ENCODE peak calls at places on chromosomes 12 and 14, in eight cellular contexts. One of them, this sample, is unnamed.

GRCh38 chr14:92472860-92473259 is 40.7 kb upstream of the RIN3 start:
- DNase-seq in small intestine: no peak
- DNase-seq in CD8-positive, alpha-beta memory T cell: no peak
- DNase-seq in NT2/D1: no peak
- DNase-seq in tibial artery: no peak
- DNase-seq in Peyer's patch: no peak
- DNase-seq in neural progenitor cell: no peak
- DNase-seq in GM06990: no peak
- DNase-seq in this sample: no peak

GRCh38 chr14:89418976-89419375 is 1.9 kb upstream of the FOXN3 start:
- DNase-seq in small intestine: no peak
- DNase-seq in CD8-positive, alpha-beta memory T cell: no peak
- DNase-seq in NT2/D1: no peak
- DNase-seq in tibial artery: no peak
- DNase-seq in Peyer's patch: no peak
- DNase-seq in neural progenitor cell: no peak
- DNase-seq in GM06990: no peak
- DNase-seq in this sample: no peak

GRCh38 chr14:104735830-104736642 is 12.0 kb downstream of the ADSS1 start:
- DNase-seq in small intestine: no peak
- DNase-seq in CD8-positive, alpha-beta memory T cell: no peak
- DNase-seq in NT2/D1: no peak
- DNase-seq in tibial artery: peak; percentile 97
- DNase-seq in Peyer's patch: peak; percentile 73
- DNase-seq in neural progenitor cell: no peak
- DNase-seq in GM06990: no peak
- DNase-seq in this sample: no peak

GRCh38 chr12:3214508-3215365 is 137.6 kb downstream of the TSPAN9 start:
- DNase-seq in small intestine: no peak
- DNase-seq in CD8-positive, alpha-beta memory T cell: no peak
- DNase-seq in NT2/D1: peak; percentile 91
- DNase-seq in tibial artery: no peak
- DNase-seq in Peyer's patch: no peak
- DNase-seq in neural progenitor cell: peak; percentile 85
- DNase-seq in GM06990: no peak
- DNase-seq in this sample: no peak

GRCh38 chr12:57816855-57817151 is 1.7 kb downstream of the AVIL start:
- DNase-seq in small intestine: peak; percentile 19
- DNase-seq in CD8-positive, alpha-beta memory T cell: no peak
- DNase-seq in NT2/D1: no peak
- DNase-seq in tibial artery: peak; percentile 66
- DNase-seq in Peyer's patch: no peak
- DNase-seq in neural progenitor cell: no peak
- DNase-seq in GM06990: no peak
- DNase-seq in this sample: no peak

GRCh38 chr12:51320695-51321320 is 3.2 kb downstream of the BIN2 start:
- DNase-seq in small intestine: no peak
- DNase-seq in CD8-positive, alpha-beta memory T cell: no peak
- DNase-seq in NT2/D1: peak; percentile 85
- DNase-seq in tibial artery: no peak
- DNase-seq in Peyer's patch: peak; percentile 55
- DNase-seq in neural progenitor cell: peak; percentile 86
- DNase-seq in GM06990: peak; percentile 48
- DNase-seq in this sample: no peak

GRCh38 chr12:34350092-34351041 is 328.1 kb downstream of the ALG10 start:
- DNase-seq in small intestine: no peak
- DNase-seq in CD8-positive, alpha-beta memory T cell: no peak
- DNase-seq in NT2/D1: no peak
- DNase-seq in tibial artery: no peak
- DNase-seq in Peyer's patch: no peak
- DNase-seq in neural progenitor cell: no peak
- DNase-seq in GM06990: no peak
- DNase-seq in this sample: no peak

GRCh38 chr14:100824156-100824555 is 1.8 kb upstream of the MEG3 start:
- DNase-seq in small intestine: no peak
- DNase-seq in CD8-positive, alpha-beta memory T cell: no peak
- DNase-seq in NT2/D1: no peak
- DNase-seq in tibial artery: peak; percentile 36
- DNase-seq in Peyer's patch: peak; percentile 51
- DNase-seq in neural progenitor cell: peak; percentile 11
- DNase-seq in GM06990: no peak
- DNase-seq in this sample: no peak

GRCh38 chr12:50249464-50250229 is 33.7 kb downstream of the LIMA1 start:
- DNase-seq in small intestine: peak; percentile 88
- DNase-seq in CD8-positive, alpha-beta memory T cell: no peak
- DNase-seq in NT2/D1: no peak
- DNase-seq in tibial artery: no peak
- DNase-seq in Peyer's patch: no peak
- DNase-seq in neural progenitor cell: no peak
- DNase-seq in GM06990: no peak
- DNase-seq in this sample: no peak

GRCh38 chr12:53989227-53990113 is 4.5 kb downstream of the HOXC10 start:
- DNase-seq in small intestine: peak; percentile 56
- DNase-seq in CD8-positive, alpha-beta memory T cell: no peak
- DNase-seq in NT2/D1: no peak
- DNase-seq in tibial artery: no peak
- DNase-seq in Peyer's patch: no peak
- DNase-seq in neural progenitor cell: peak; percentile 71
- DNase-seq in GM06990: peak; percentile 50
- DNase-seq in this sample: peak; percentile 74

GRCh38 chr12:128654462-128654861 is 169.3 kb downstream of the SLC15A4 start:
- DNase-seq in small intestine: no peak
- DNase-seq in CD8-positive, alpha-beta memory T cell: no peak
- DNase-seq in NT2/D1: no peak
- DNase-seq in tibial artery: no peak
- DNase-seq in Peyer's patch: no peak
- DNase-seq in neural progenitor cell: no peak
- DNase-seq in GM06990: no peak
- DNase-seq in this sample: no peak

GRCh38 chr14:30985796-30986195 is 39.7 kb upstream of the AP4S1 start:
- DNase-seq in small intestine: no peak
- DNase-seq in CD8-positive, alpha-beta memory T cell: no peak
- DNase-seq in NT2/D1: no peak
- DNase-seq in tibial artery: no peak
- DNase-seq in Peyer's patch: no peak
- DNase-seq in neural progenitor cell: no peak
- DNase-seq in GM06990: no peak
- DNase-seq in this sample: no peak

GRCh38 chr14:24845851-24846250 is 204.1 kb downstream of the STXBP6 start:
- DNase-seq in small intestine: no peak
- DNase-seq in CD8-positive, alpha-beta memory T cell: no peak
- DNase-seq in NT2/D1: no peak
- DNase-seq in tibial artery: no peak
- DNase-seq in Peyer's patch: no peak
- DNase-seq in neural progenitor cell: no peak
- DNase-seq in GM06990: no peak
- DNase-seq in this sample: no peak

GRCh38 chr12:57744194-57744776 is 554 bp upstream of the TSPAN31 start:
- DNase-seq in small intestine: no peak
- DNase-seq in CD8-positive, alpha-beta memory T cell: peak; percentile 86
- DNase-seq in NT2/D1: no peak
- DNase-seq in tibial artery: peak; percentile 66
- DNase-seq in Peyer's patch: peak; percentile 85
- DNase-seq in neural progenitor cell: no peak
- DNase-seq in GM06990: no peak
- DNase-seq in this sample: no peak

GRCh38 chr12:107328442-107329133 is 235.2 kb upstream of the CRY1 start:
- DNase-seq in small intestine: no peak
- DNase-seq in CD8-positive, alpha-beta memory T cell: no peak
- DNase-seq in NT2/D1: no peak
- DNase-seq in tibial artery: no peak
- DNase-seq in Peyer's patch: no peak
- DNase-seq in neural progenitor cell: peak; percentile 13
- DNase-seq in GM06990: no peak
- DNase-seq in this sample: no peak

GRCh38 chr12:120199595-120200306 is 1.2 kb downstream of the RPLP0 start:
- DNase-seq in small intestine: peak; percentile 33
- DNase-seq in CD8-positive, alpha-beta memory T cell: no peak
- DNase-seq in NT2/D1: no peak
- DNase-seq in tibial artery: peak; percentile 74
- DNase-seq in Peyer's patch: no peak
- DNase-seq in neural progenitor cell: no peak
- DNase-seq in GM06990: no peak
- DNase-seq in this sample: no peak

GRCh38 chr12:46886541-46887041 is 60.8 kb upstream of the SLC38A4 start:
- DNase-seq in small intestine: no peak
- DNase-seq in CD8-positive, alpha-beta memory T cell: no peak
- DNase-seq in NT2/D1: no peak
- DNase-seq in tibial artery: no peak
- DNase-seq in Peyer's patch: no peak
- DNase-seq in neural progenitor cell: no peak
- DNase-seq in GM06990: no peak
- DNase-seq in this sample: no peak

GRCh38 chr12:31035944-31036665 is 37.6 kb upstream of the DDX11 start:
- DNase-seq in small intestine: no peak
- DNase-seq in CD8-positive, alpha-beta memory T cell: no peak
- DNase-seq in NT2/D1: no peak
- DNase-seq in tibial artery: no peak
- DNase-seq in Peyer's patch: no peak
- DNase-seq in neural progenitor cell: no peak
- DNase-seq in GM06990: no peak
- DNase-seq in this sample: no peak

GRCh38 chr14:99537399-99537798 is 56.2 kb downstream of the CCNK start:
- DNase-seq in small intestine: no peak
- DNase-seq in CD8-positive, alpha-beta memory T cell: no peak
- DNase-seq in NT2/D1: peak; percentile 51
- DNase-seq in tibial artery: no peak
- DNase-seq in Peyer's patch: no peak
- DNase-seq in neural progenitor cell: peak; percentile 43
- DNase-seq in GM06990: no peak
- DNase-seq in this sample: no peak

GRCh38 chr12:116295327-116296263 is 18.1 kb upstream of the MED13L start:
- DNase-seq in small intestine: peak; percentile 84
- DNase-seq in CD8-positive, alpha-beta memory T cell: no peak
- DNase-seq in NT2/D1: no peak
- DNase-seq in tibial artery: no peak
- DNase-seq in Peyer's patch: no peak
- DNase-seq in neural progenitor cell: no peak
- DNase-seq in GM06990: no peak
- DNase-seq in this sample: no peak

GRCh38 chr12:95608252-95609033 is 57.2 kb upstream of the USP44 start:
- DNase-seq in small intestine: peak; percentile 34
- DNase-seq in CD8-positive, alpha-beta memory T cell: no peak
- DNase-seq in NT2/D1: peak; percentile 55
- DNase-seq in tibial artery: peak; percentile 88
- DNase-seq in Peyer's patch: peak; percentile 51
- DNase-seq in neural progenitor cell: no peak
- DNase-seq in GM06990: no peak
- DNase-seq in this sample: peak; percentile 56

GRCh38 chr12:57620245-57620935 is 9.2 kb downstream of the ARHGEF25 start:
- DNase-seq in small intestine: no peak
- DNase-seq in CD8-positive, alpha-beta memory T cell: no peak
- DNase-seq in NT2/D1: no peak
- DNase-seq in tibial artery: no peak
- DNase-seq in Peyer's patch: no peak
- DNase-seq in neural progenitor cell: no peak
- DNase-seq in GM06990: no peak
- DNase-seq in this sample: no peak

GRCh38 chr14:24362241-24362960 is 5.6 kb upstream of the NFATC4 start:
- DNase-seq in small intestine: no peak
- DNase-seq in CD8-positive, alpha-beta memory T cell: no peak
- DNase-seq in NT2/D1: no peak
- DNase-seq in tibial artery: no peak
- DNase-seq in Peyer's patch: no peak
- DNase-seq in neural progenitor cell: no peak
- DNase-seq in GM06990: no peak
- DNase-seq in this sample: no peak

GRCh38 chr12:124551268-124552144 is 15.9 kb downstream of the NCOR2 start:
- DNase-seq in small intestine: no peak
- DNase-seq in CD8-positive, alpha-beta memory T cell: no peak
- DNase-seq in NT2/D1: no peak
- DNase-seq in tibial artery: peak; percentile 85
- DNase-seq in Peyer's patch: peak; percentile 69
- DNase-seq in neural progenitor cell: peak; percentile 80
- DNase-seq in GM06990: peak; percentile 53
- DNase-seq in this sample: peak; percentile 37

GRCh38 chr12:72323881-72324280 is 51.7 kb downstream of the TRHDE start:
- DNase-seq in small intestine: no peak
- DNase-seq in CD8-positive, alpha-beta memory T cell: no peak
- DNase-seq in NT2/D1: no peak
- DNase-seq in tibial artery: no peak
- DNase-seq in Peyer's patch: no peak
- DNase-seq in neural progenitor cell: no peak
- DNase-seq in GM06990: no peak
- DNase-seq in this sample: no peak

GRCh38 chr14:74843653-74844052 is 32.3 kb downstream of the PROX2 start:
- DNase-seq in small intestine: no peak
- DNase-seq in CD8-positive, alpha-beta memory T cell: no peak
- DNase-seq in NT2/D1: no peak
- DNase-seq in tibial artery: no peak
- DNase-seq in Peyer's patch: no peak
- DNase-seq in neural progenitor cell: no peak
- DNase-seq in GM06990: no peak
- DNase-seq in this sample: no peak
- H3K4me3 ChIP-seq in small intestine: no peak overlapping the region
- H3K4me3 ChIP-seq in CD8-positive, alpha-beta memory T cell: no peak overlapping the region
- H3K4me3 ChIP-seq in NT2/D1: no peak overlapping the region
- H3K4me3 ChIP-seq in tibial artery: no peak overlapping the region
- H3K4me3 ChIP-seq in Peyer's patch: no peak overlapping the region
- H3K4me3 ChIP-seq in neural progenitor cell: no peak overlapping the region
- H3K4me3 ChIP-seq in GM06990: no peak overlapping the region
- H3K4me3 ChIP-seq in this sample: no peak overlapping the region

GRCh38 chr14:75449703-75450102 is 21.9 kb downstream of the JDP2 start:
- DNase-seq in small intestine: no peak
- DNase-seq in CD8-positive, alpha-beta memory T cell: no peak
- DNase-seq in NT2/D1: no peak
- DNase-seq in tibial artery: no peak
- DNase-seq in Peyer's patch: no peak
- DNase-seq in neural progenitor cell: no peak
- DNase-seq in GM06990: no peak
- DNase-seq in this sample: no peak
- H3K36me3 ChIP-seq in small intestine: no peaks in the 10 kb centered on the region
- H3K36me3 ChIP-seq in CD8-positive, alpha-beta memory T cell: no peaks in the 10 kb centered on the region
- H3K36me3 ChIP-seq in NT2/D1: peaks cover 45% of the 10 kb centered on the region
- H3K36me3 ChIP-seq in tibial artery: no peaks in the 10 kb centered on the region
- H3K36me3 ChIP-seq in Peyer's patch: peaks cover 14% of the 10 kb centered on the region
- H3K36me3 ChIP-seq in neural progenitor cell: no peaks in the 10 kb centered on the region
- H3K36me3 ChIP-seq in GM06990: peaks cover 11% of the 10 kb centered on the region
- H3K36me3 ChIP-seq in this sample: peaks cover 38% of the 10 kb centered on the region

DNA sequence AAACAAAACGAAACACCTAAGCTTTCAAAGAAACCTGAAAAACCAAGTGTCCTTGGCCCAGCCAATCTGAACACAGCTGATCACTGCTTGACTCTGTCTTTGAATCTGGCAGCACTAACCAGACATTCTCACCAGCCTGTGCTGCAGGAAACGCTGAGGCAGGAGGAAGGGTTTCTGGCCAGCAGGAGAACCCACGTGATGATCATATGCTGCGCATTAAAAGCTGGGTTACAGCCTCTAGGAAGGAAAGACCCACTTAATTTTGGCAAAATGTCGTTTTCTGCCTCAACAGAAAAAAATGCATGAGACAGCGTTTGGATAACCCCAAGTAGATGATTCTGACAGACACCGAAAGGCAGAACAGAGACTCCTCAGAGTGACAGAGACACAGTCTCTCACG is 9.8 kb downstream of the APPL2 start:
- DNase-seq in small intestine: no peak
- DNase-seq in CD8-positive, alpha-beta memory T cell: no peak
- DNase-seq in NT2/D1: no peak
- DNase-seq in tibial artery: peak; percentile 86
- DNase-seq in Peyer's patch: peak; percentile 76
- DNase-seq in neural progenitor cell: no peak
- DNase-seq in GM06990: no peak
- DNase-seq in this sample: no peak
- H3K4me3 ChIP-seq in small intestine: no peak overlapping the region
- H3K4me3 ChIP-seq in CD8-positive, alpha-beta memory T cell: no peak overlapping the region
- H3K4me3 ChIP-seq in NT2/D1: no peak overlapping the region
- H3K4me3 ChIP-seq in tibial artery: no peak overlapping the region
- H3K4me3 ChIP-seq in Peyer's patch: no peak overlapping the region
- H3K4me3 ChIP-seq in neural progenitor cell: no peak overlapping the region
- H3K4me3 ChIP-seq in GM06990: no peak overlapping the region
- H3K4me3 ChIP-seq in this sample: no peak overlapping the region

GRCh38 chr12:121226399-121226798 is 16.5 kb downstream of the P2RX4 start:
- DNase-seq in small intestine: no peak
- DNase-seq in CD8-positive, alpha-beta memory T cell: no peak
- DNase-seq in NT2/D1: no peak
- DNase-seq in tibial artery: no peak
- DNase-seq in Peyer's patch: no peak
- DNase-seq in neural progenitor cell: no peak
- DNase-seq in GM06990: no peak
- DNase-seq in this sample: no peak
- H3K36me3 ChIP-seq in small intestine: peaks cover 12% of the 10 kb centered on the region
- H3K36me3 ChIP-seq in CD8-positive, alpha-beta memory T cell: peaks cover 10% of the 10 kb centered on the region
- H3K36me3 ChIP-seq in NT2/D1: peaks cover 38% of the 10 kb centered on the region
- H3K36me3 ChIP-seq in tibial artery: peaks cover 16% of the 10 kb centered on the region
- H3K36me3 ChIP-seq in Peyer's patch: peaks cover 45% of the 10 kb centered on the region
- H3K36me3 ChIP-seq in neural progenitor cell: no peaks in the 10 kb centered on the region
- H3K36me3 ChIP-seq in GM06990: peaks cover 14% of the 10 kb centered on the region
- H3K36me3 ChIP-seq in this sample: peaks cover 2% of the 10 kb centered on the region